ENCODE peak calls at places on chromosomes 2 and 18, in nine cellular contexts. N is stimulated activated CD4-positive, alpha-beta T cell treated with anti-CD3 and anti-CD28 coated beads, Interleukin-15, amount 100 ng/mL, for 1 hour; C is AG20443; R is central memory CD8-positive, alpha-beta T cell; Q is GM20000; Z is aorta; E is activated CD8-positive, alpha-beta T cell treated with anti-CD3 and anti-CD28 coated beads, Interleukin-2, amount 10 ng/mL, durations not matched to agents 7 days and 5 days; K is NCI-H1436; Y is endothelial cell. F is an unnamed sample.

GRCh38 chr18:48098007-48098406 is 167.5 kb upstream of the SMAD2 start:
- DNase-seq in C (no peak), Q (no peak), E (no peak), N (no peak), R (no peak), Z (no peak), Y (no peak), K (no peak), F (no peak)

GRCh38 chr2:42558827-42559226 is 9.6 kb upstream of the MTA3 start:
- DNase-seq in K (no peak), Y (no peak), C (no peak), Z (no peak), Q (no peak), R (no peak), E (no peak), N (no peak), F (no peak)

GRCh38 chr2:238979636-238980035 is 131.8 kb downstream of the TWIST2 start:
- DNase-seq in C (no peak), Z (no peak), K (no peak), E (no peak), Y (no peak), N (no peak), Q (no peak), R (no peak), F (no peak)

GRCh38 chr18:6613581-6613980 is 115.9 kb upstream of the ARHGAP28 start:
- DNase-seq in E (no peak), C (no peak), Y (no peak), N (no peak), R (no peak), Z (no peak), K (no peak), Q (no peak), F (no peak)

GRCh38 chr2:133509777-133510176 is 58.5 kb downstream of the NCKAP5 start:
- DNase-seq in R (no peak), Q (no peak), Z (no peak), C (no peak), Y (no peak), K (no peak), E (no peak), N (no peak), F (no peak)

GRCh38 chr2:119649364-119649917 is 29.6 kb upstream of the TMEM177 start:
- DNase-seq in Y (no peak), Q (no peak), K (no peak), C (no peak), E (no peak), Z (no peak), N (no peak), R (no peak), F (no peak)

GRCh38 chr2:120715941-120716340 is 19.7 kb upstream of the GLI2 start:
- DNase-seq in C (no peak), E (no peak), Q (no peak), N (no peak), Y (no peak), R (no peak), K (no peak), Z (no peak), F (no peak)

GRCh38 chr2:18247282-18248110 is 313.0 kb downstream of the RDH14 start:
- DNase-seq in E (no peak), N (no peak), Y (no peak), K (no peak), C (no peak), Z (no peak), R (no peak), Q (no peak), F (no peak)

F was measured in NCI-H748 treated with DMSO at 0.1 percent for 48 hours.